ENCODE peak calls at places on chromosome 7, in seven cellular contexts. Q is hepatocyte; T is upper lobe of right lung; P is CD4-positive, alpha-beta memory T cell; U is aorta; I is IMR-90; N is CD8-positive, alpha-beta T cell. C is an unnamed sample.

GRCh38 chr7:90933984-90934383 is 330.2 kb upstream of the FZD1 start:
- DNase-seq in Q (no peak), T (no peak), P (no peak), U (no peak), I (no peak), N (no peak), C (no peak)

GRCh38 chr7:27121656-27122055 is 8.9 kb downstream of the HOXA4 start:
- DNase-seq in Q (no peak), T (no peak), P (no peak), U (no peak), I (peak; percentile 23), N (no peak), C (no peak)

GRCh38 chr7:133672866-133673265 is 420.0 kb downstream of the EXOC4 start:
- DNase-seq in Q (no peak), T (no peak), P (no peak), U (no peak), I (no peak), N (no peak), C (no peak)

GRCh38 chr7:155998328-155998691 is 186.0 kb upstream of the SHH start:
- DNase-seq in Q (no peak), T (peak; percentile 55), P (no peak), U (peak; percentile 66), I (no peak), N (no peak), C (no peak)

GRCh38 chr7:20307901-20308300 is 22.8 kb upstream of the ITGB8 start:
- DNase-seq in Q (no peak), T (no peak), P (no peak), U (no peak), I (no peak), N (no peak), C (no peak)

GRCh38 chr7:17617380-17617779 is 318.9 kb downstream of the AHR start:
- DNase-seq in Q (no peak), T (no peak), P (no peak), U (no peak), I (no peak), N (no peak), C (no peak)

GRCh38 chr7:11427686-11428273 is 404.2 kb downstream of the THSD7A start:
- DNase-seq in Q (peak; percentile 77), T (no peak), P (no peak), U (no peak), I (peak; percentile 56), N (no peak), C (peak; percentile 30)

GRCh38 chr7:155836216-155837125 is 24.2 kb upstream of the SHH start:
- DNase-seq in Q (no peak), T (peak; percentile 51), P (no peak), U (peak; percentile 71), I (no peak), N (no peak), C (no peak)

GRCh38 chr7:110050831-110051230 is 1040.1 kb upstream of the LRRN3 start:
- DNase-seq in Q (no peak), T (no peak), P (no peak), U (no peak), I (no peak), N (no peak), C (no peak)

GRCh38 chr7:20152057-20152456 is 65.1 kb downstream of the MACC1 start:
- DNase-seq in Q (no peak), T (no peak), P (no peak), U (no peak), I (no peak), N (no peak), C (peak; percentile 27)

GRCh38 chr7:117149692-117150091 is 173.2 kb downstream of the WNT2 start:
- DNase-seq in Q (no peak), T (no peak), P (no peak), U (no peak), I (no peak), N (no peak), C (no peak)
- H3K4me1 ChIP-seq in Q (peaks cover 9% of the 10 kb centered on the region), T (no peaks in the 10 kb centered on the region), P (no peaks in the 10 kb centered on the region), U (no peaks in the 10 kb centered on the region), I (no peaks in the 10 kb centered on the region), N (no peaks in the 10 kb centered on the region), C (no peaks in the 10 kb centered on the region)

GRCh38 chr7:139086454-139086853 is 23.1 kb downstream of the ZC3HAV1 start:
- DNase-seq in Q (no peak), T (no peak), P (no peak), U (no peak), I (no peak), N (no peak), C (no peak)
- H3K36me3 ChIP-seq in Q (no peaks in the 10 kb centered on the region), T (peaks cover 81% of the 10 kb centered on the region), P (peaks cover 72% of the 10 kb centered on the region), U (peaks cover 4% of the 10 kb centered on the region), I (peaks cover 16% of the 10 kb centered on the region), N (peaks cover 67% of the 10 kb centered on the region), C (peaks cover 43% of the 10 kb centered on the region)

DNA sequence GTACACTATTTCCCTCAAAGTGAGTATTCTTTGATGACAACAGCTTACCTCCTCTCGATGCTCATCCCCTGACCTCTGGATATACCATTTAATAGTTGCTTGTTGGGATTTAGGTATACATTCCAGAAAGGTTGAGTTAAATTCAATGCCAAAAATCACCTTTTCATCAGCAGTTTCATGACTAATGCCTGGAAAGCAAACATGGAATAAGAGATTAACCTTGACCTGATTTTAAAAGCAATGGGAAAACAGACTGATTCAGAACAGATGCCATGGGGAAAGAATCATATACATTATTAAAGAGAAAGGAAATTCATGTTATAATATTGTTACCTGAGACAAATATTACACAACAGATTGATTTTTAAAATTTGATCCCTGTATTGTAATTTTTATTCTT is 180.1 kb downstream of the SEMA3D start:
- DNase-seq in Q (no peak), T (no peak), P (no peak), U (no peak), I (no peak), N (no peak), C (no peak)
- H3K4me1 ChIP-seq in Q (no peaks in the 10 kb centered on the region), T (no peaks in the 10 kb centered on the region), P (no peaks in the 10 kb centered on the region), U (no peaks in the 10 kb centered on the region), I (no peaks in the 10 kb centered on the region), N (no peaks in the 10 kb centered on the region), C (peaks cover 3% of the 10 kb centered on the region)

GRCh38 chr7:43618073-43618472 is 35.2 kb downstream of the STK17A start:
- DNase-seq in Q (no peak), T (no peak), P (no peak), U (no peak), I (no peak), N (no peak), C (no peak)
- H3K36me3 ChIP-seq in Q (no peaks in the 10 kb centered on the region), T (peaks cover 61% of the 10 kb centered on the region), P (peaks cover 32% of the 10 kb centered on the region), U (peaks cover 5% of the 10 kb centered on the region), I (peaks cover 39% of the 10 kb centered on the region), N (peaks cover 28% of the 10 kb centered on the region), C (no peaks in the 10 kb centered on the region)

GRCh38 chr7:24703296-24703695 is 54.0 kb downstream of the GSDME start:
- DNase-seq in Q (no peak), T (no peak), P (no peak), U (no peak), I (no peak), N (no peak), C (no peak)
- H3K4me1 ChIP-seq in Q (peaks cover 20% of the 10 kb centered on the region), T (no peaks in the 10 kb centered on the region), P (no peaks in the 10 kb centered on the region), U (no peaks in the 10 kb centered on the region), I (peaks cover 33% of the 10 kb centered on the region), N (no peaks in the 10 kb centered on the region), C (no peaks in the 10 kb centered on the region)